ENCODE peak calls at places on chromosomes 5 and 9, in seven cellular contexts. One of them, this sample, is unnamed.

GRCh38 chr9:73199886-73200285 is 48.2 kb downstream of the ANXA1 start:
- DNase-seq in mammary epithelial cell: no peak
- DNase-seq in A549: peak
- DNase-seq in cardiac muscle cell: no peak
- DNase-seq in tibial nerve: no peak
- DNase-seq in WTC11: peak
- DNase-seq in lower lobe of right lung: no peak
- DNase-seq in this sample: no peak

GRCh38 chr9:123069010-123069481 is 35.6 kb downstream of the GPR21 start:
- DNase-seq in mammary epithelial cell: no peak
- DNase-seq in A549: no peak
- DNase-seq in cardiac muscle cell: peak
- DNase-seq in tibial nerve: no peak
- DNase-seq in WTC11: no peak
- DNase-seq in lower lobe of right lung: no peak
- DNase-seq in this sample: no peak

GRCh38 chr5:66958984-66959641 is 237.5 kb downstream of the CD180 start:
- DNase-seq in mammary epithelial cell: peak
- DNase-seq in A549: peak
- DNase-seq in cardiac muscle cell: peak
- DNase-seq in tibial nerve: no peak
- DNase-seq in WTC11: peak
- DNase-seq in lower lobe of right lung: peak
- DNase-seq in this sample: no peak

GRCh38 chr5:139684350-139684880 is 36.3 kb downstream of the CXXC5 start:
- DNase-seq in mammary epithelial cell: no peak
- DNase-seq in A549: no peak
- DNase-seq in cardiac muscle cell: no peak
- DNase-seq in tibial nerve: no peak
- DNase-seq in WTC11: no peak
- DNase-seq in lower lobe of right lung: no peak
- DNase-seq in this sample: no peak

GRCh38 chr5:168443533-168443932 is 42.7 kb upstream of the RARS1 start:
- DNase-seq in mammary epithelial cell: no peak
- DNase-seq in A549: no peak
- DNase-seq in cardiac muscle cell: peak
- DNase-seq in tibial nerve: no peak
- DNase-seq in WTC11: no peak
- DNase-seq in lower lobe of right lung: no peak
- DNase-seq in this sample: no peak

GRCh38 chr9:18994263-18994916 is 38.6 kb downstream of the SAXO1 start:
- DNase-seq in mammary epithelial cell: no peak
- DNase-seq in A549: no peak
- DNase-seq in cardiac muscle cell: no peak
- DNase-seq in tibial nerve: no peak
- DNase-seq in WTC11: no peak
- DNase-seq in lower lobe of right lung: no peak
- DNase-seq in this sample: no peak

GRCh38 chr9:93126825-93127368 is 7.2 kb downstream of the NINJ1 start:
- DNase-seq in mammary epithelial cell: no peak
- DNase-seq in A549: no peak
- DNase-seq in cardiac muscle cell: peak
- DNase-seq in tibial nerve: peak
- DNase-seq in WTC11: no peak
- DNase-seq in lower lobe of right lung: peak
- DNase-seq in this sample: no peak

GRCh38 chr9:127194881-127195713 is 69.5 kb upstream of the GARNL3 start:
- DNase-seq in mammary epithelial cell: peak
- DNase-seq in A549: peak
- DNase-seq in cardiac muscle cell: no peak
- DNase-seq in tibial nerve: no peak
- DNase-seq in WTC11: peak
- DNase-seq in lower lobe of right lung: peak
- DNase-seq in this sample: no peak

GRCh38 chr5:39331993-39332392 is 32.3 kb downstream of the C9 start:
- DNase-seq in mammary epithelial cell: no peak
- DNase-seq in A549: no peak
- DNase-seq in cardiac muscle cell: no peak
- DNase-seq in tibial nerve: no peak
- DNase-seq in WTC11: no peak
- DNase-seq in lower lobe of right lung: no peak
- DNase-seq in this sample: no peak

GRCh38 chr9:114374936-114375335 is 12.8 kb downstream of the AKNA start:
- DNase-seq in mammary epithelial cell: no peak
- DNase-seq in A549: no peak
- DNase-seq in cardiac muscle cell: no peak
- DNase-seq in tibial nerve: no peak
- DNase-seq in WTC11: no peak
- DNase-seq in lower lobe of right lung: no peak
- DNase-seq in this sample: no peak

GRCh38 chr9:30197954-30198353 is 2186.5 kb upstream of the ACO1 start:
- DNase-seq in mammary epithelial cell: peak
- DNase-seq in A549: peak
- DNase-seq in cardiac muscle cell: no peak
- DNase-seq in tibial nerve: no peak
- DNase-seq in WTC11: no peak
- DNase-seq in lower lobe of right lung: no peak
- DNase-seq in this sample: no peak

GRCh38 chr5:178627259-178627598 is 379 bp upstream of the CLK4 start:
- DNase-seq in mammary epithelial cell: no peak
- DNase-seq in A549: no peak
- DNase-seq in cardiac muscle cell: no peak
- DNase-seq in tibial nerve: no peak
- DNase-seq in WTC11: no peak
- DNase-seq in lower lobe of right lung: no peak
- DNase-seq in this sample: no peak

GRCh38 chr5:139162448-139162847 is 35.7 kb downstream of the SIL1 start:
- DNase-seq in mammary epithelial cell: no peak
- DNase-seq in A549: no peak
- DNase-seq in cardiac muscle cell: no peak
- DNase-seq in tibial nerve: no peak
- DNase-seq in WTC11: no peak
- DNase-seq in lower lobe of right lung: no peak
- DNase-seq in this sample: no peak

GRCh38 chr9:126745574-126746411 is 59.0 kb upstream of the ZBTB43 start:
- DNase-seq in mammary epithelial cell: no peak
- DNase-seq in A549: no peak
- DNase-seq in cardiac muscle cell: no peak
- DNase-seq in tibial nerve: no peak
- DNase-seq in WTC11: no peak
- DNase-seq in lower lobe of right lung: no peak
- DNase-seq in this sample: no peak

GRCh38 chr5:88384901-88385300 is 116.3 kb upstream of the TMEM161B start:
- DNase-seq in mammary epithelial cell: no peak
- DNase-seq in A549: no peak
- DNase-seq in cardiac muscle cell: no peak
- DNase-seq in tibial nerve: no peak
- DNase-seq in WTC11: no peak
- DNase-seq in lower lobe of right lung: no peak
- DNase-seq in this sample: no peak

GRCh38 chr5:151721087-151721646 is 34.5 kb upstream of the SPARC start:
- DNase-seq in mammary epithelial cell: peak
- DNase-seq in A549: no peak
- DNase-seq in cardiac muscle cell: no peak
- DNase-seq in tibial nerve: no peak
- DNase-seq in WTC11: no peak
- DNase-seq in lower lobe of right lung: no peak
- DNase-seq in this sample: no peak

GRCh38 chr5:62284946-62285891 is 20.8 kb upstream of the KIF2A start:
- DNase-seq in mammary epithelial cell: no peak
- DNase-seq in A549: no peak
- DNase-seq in cardiac muscle cell: no peak
- DNase-seq in tibial nerve: no peak
- DNase-seq in WTC11: no peak
- DNase-seq in lower lobe of right lung: no peak
- DNase-seq in this sample: no peak

GRCh38 chr9:91898451-91899433 is 51.3 kb downstream of the ROR2 start:
- DNase-seq in mammary epithelial cell: no peak
- DNase-seq in A549: no peak
- DNase-seq in cardiac muscle cell: peak
- DNase-seq in tibial nerve: no peak
- DNase-seq in WTC11: peak
- DNase-seq in lower lobe of right lung: no peak
- DNase-seq in this sample: peak

GRCh38 chr5:158140120-158140778 is 281.3 kb upstream of the CLINT1 start:
- DNase-seq in mammary epithelial cell: no peak
- DNase-seq in A549: no peak
- DNase-seq in cardiac muscle cell: peak
- DNase-seq in tibial nerve: peak
- DNase-seq in WTC11: no peak
- DNase-seq in lower lobe of right lung: no peak
- DNase-seq in this sample: no peak

GRCh38 chr5:118653926-118654325 is 334.4 kb downstream of the DTWD2 start:
- DNase-seq in mammary epithelial cell: no peak
- DNase-seq in A549: no peak
- DNase-seq in cardiac muscle cell: no peak
- DNase-seq in tibial nerve: no peak
- DNase-seq in WTC11: no peak
- DNase-seq in lower lobe of right lung: no peak
- DNase-seq in this sample: no peak

GRCh38 chr5:181234455-181235306 is 9.0 kb downstream of the RACK1 start:
- DNase-seq in mammary epithelial cell: no peak
- DNase-seq in A549: no peak
- DNase-seq in cardiac muscle cell: no peak
- DNase-seq in tibial nerve: no peak
- DNase-seq in WTC11: no peak
- DNase-seq in lower lobe of right lung: no peak
- DNase-seq in this sample: no peak

GRCh38 chr5:155661859-155662258 is 648.3 kb downstream of the KIF4B start:
- DNase-seq in mammary epithelial cell: no peak
- DNase-seq in A549: no peak
- DNase-seq in cardiac muscle cell: no peak
- DNase-seq in tibial nerve: no peak
- DNase-seq in WTC11: no peak
- DNase-seq in lower lobe of right lung: no peak
- DNase-seq in this sample: no peak

DNA sequence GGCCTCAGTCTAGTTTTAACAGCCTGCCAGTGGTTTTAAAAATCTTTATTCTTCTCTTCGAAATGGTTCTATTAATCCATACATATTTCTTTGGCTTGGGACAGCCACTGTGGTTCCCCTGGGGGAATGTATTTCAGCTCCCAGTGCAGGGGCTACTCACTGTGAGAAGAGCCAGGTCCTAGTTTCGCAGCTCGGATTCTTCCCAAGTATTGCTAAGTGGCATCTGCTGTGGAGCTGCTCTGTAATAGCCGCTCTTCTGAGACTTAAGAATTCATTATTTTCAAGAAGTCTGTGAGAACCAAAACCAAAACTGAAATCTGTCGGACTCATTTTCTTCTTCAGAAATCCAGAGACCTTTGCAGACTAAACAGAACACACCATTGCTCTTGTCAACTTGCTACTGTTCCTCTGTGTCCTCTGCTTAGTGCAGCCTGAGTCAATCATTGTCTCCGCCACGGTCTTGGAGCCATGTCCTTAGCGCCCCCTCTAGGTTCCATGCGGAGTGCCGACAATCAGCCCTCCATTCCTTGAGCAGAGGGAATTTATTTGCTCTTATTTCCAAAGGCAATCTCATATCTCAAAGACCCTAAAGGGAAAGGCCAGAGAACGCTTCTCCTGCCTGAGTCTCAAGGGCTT is 478.2 kb downstream of the SPATA31D1 start:
- DNase-seq in mammary epithelial cell: no peak
- DNase-seq in A549: peak
- DNase-seq in cardiac muscle cell: peak
- DNase-seq in tibial nerve: no peak
- DNase-seq in WTC11: peak
- DNase-seq in lower lobe of right lung: no peak
- DNase-seq in this sample: peak
- TF ChIP-seq CTCF in mammary epithelial cell: no peak
- TF ChIP-seq CTCF in A549: no peak
- TF ChIP-seq CTCF in cardiac muscle cell: peak
- TF ChIP-seq CTCF in tibial nerve: no peak
- TF ChIP-seq CTCF in WTC11: peak
- TF ChIP-seq CTCF in lower lobe of right lung: peak
- TF ChIP-seq CTCF in this sample: peak

GRCh38 chr9:109880276-109881169 is 100.5 kb downstream of the PALM2AKAP2 start:
- DNase-seq in mammary epithelial cell: peak
- DNase-seq in A549: peak
- DNase-seq in cardiac muscle cell: peak
- DNase-seq in tibial nerve: no peak
- DNase-seq in WTC11: peak
- DNase-seq in lower lobe of right lung: no peak
- DNase-seq in this sample: peak
- TF ChIP-seq CTCF in mammary epithelial cell: peak
- TF ChIP-seq CTCF in A549: peak
- TF ChIP-seq CTCF in cardiac muscle cell: peak
- TF ChIP-seq CTCF in tibial nerve: no peak
- TF ChIP-seq CTCF in WTC11: peak
- TF ChIP-seq CTCF in lower lobe of right lung: peak
- TF ChIP-seq CTCF in this sample: peak

GRCh38 chr5:23991406-23991805 is 484.0 kb downstream of the PRDM9 start:
- DNase-seq in mammary epithelial cell: no peak
- DNase-seq in A549: no peak
- DNase-seq in cardiac muscle cell: no peak
- DNase-seq in tibial nerve: no peak
- DNase-seq in WTC11: no peak
- DNase-seq in lower lobe of right lung: no peak
- DNase-seq in this sample: no peak

GRCh38 chr5:23996525-23996924 is 489.1 kb downstream of the PRDM9 start:
- DNase-seq in mammary epithelial cell: no peak
- DNase-seq in A549: no peak
- DNase-seq in cardiac muscle cell: peak
- DNase-seq in tibial nerve: no peak
- DNase-seq in WTC11: no peak
- DNase-seq in lower lobe of right lung: no peak
- DNase-seq in this sample: no peak

GRCh38 chr5:23994581-23995370 is 487.4 kb downstream of the PRDM9 start:
- DNase-seq in mammary epithelial cell: no peak
- DNase-seq in A549: peak
- DNase-seq in cardiac muscle cell: no peak
- DNase-seq in tibial nerve: no peak
- DNase-seq in WTC11: no peak
- DNase-seq in lower lobe of right lung: no peak
- DNase-seq in this sample: no peak
- TF ChIP-seq CTCF in mammary epithelial cell: peak
- TF ChIP-seq CTCF in A549: no peak
- TF ChIP-seq CTCF in cardiac muscle cell: no peak
- TF ChIP-seq CTCF in tibial nerve: no peak
- TF ChIP-seq CTCF in WTC11: no peak
- TF ChIP-seq CTCF in lower lobe of right lung: peak
- TF ChIP-seq CTCF in this sample: peak

DNA sequence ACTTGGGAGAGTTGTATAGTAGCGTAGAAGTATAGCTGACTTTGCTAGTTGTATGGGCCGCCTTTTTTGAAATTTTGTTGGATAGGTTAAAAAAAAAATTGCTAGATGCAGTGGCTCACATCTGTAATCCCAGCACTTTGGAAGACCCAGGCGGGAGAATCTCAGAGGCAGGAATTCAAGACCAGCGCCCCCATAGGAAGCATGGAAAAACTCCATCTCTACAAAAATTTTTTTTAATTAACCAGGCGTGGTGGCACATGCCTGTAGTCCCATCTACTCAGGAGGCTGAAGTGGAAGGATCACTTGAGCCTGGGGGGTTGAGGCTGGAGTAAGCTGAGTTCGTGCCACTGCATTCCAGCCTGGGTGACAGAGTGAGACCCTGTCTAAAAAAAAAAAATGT is 59.2 kb downstream of the SMC5 start:
- DNase-seq in mammary epithelial cell: no peak
- DNase-seq in A549: peak
- DNase-seq in cardiac muscle cell: no peak
- DNase-seq in tibial nerve: no peak
- DNase-seq in WTC11: peak
- DNase-seq in lower lobe of right lung: no peak
- DNase-seq in this sample: peak
- TF ChIP-seq CTCF in mammary epithelial cell: no peak
- TF ChIP-seq CTCF in A549: no peak
- TF ChIP-seq CTCF in cardiac muscle cell: no peak
- TF ChIP-seq CTCF in tibial nerve: no peak
- TF ChIP-seq CTCF in WTC11: peak
- TF ChIP-seq CTCF in lower lobe of right lung: no peak
- TF ChIP-seq CTCF in this sample: peak